ENCODE peak calls at places on chromosomes 1 and 21, in seven cellular contexts. F, C, L, D, A, Y and I are unnamed samples.

GRCh38 chr21:38355353-38355752 is 98.6 kb downstream of the KCNJ15 start:
- DNase-seq in F (no peak), C (no peak), L (no peak), D (no peak), A (no peak), Y (no peak), I (no peak)

GRCh38 chr21:46168238-46168637 is 12.9 kb upstream of the FTCD start:
- DNase-seq in F (no peak), C (no peak), L (no peak), D (no peak), A (no peak), Y (peak), I (no peak)

GRCh38 chr1:198601936-198602889 is 36.6 kb upstream of the PTPRC start:
- DNase-seq in F (peak), C (no peak), L (no peak), D (no peak), A (no peak), Y (no peak), I (no peak)

GRCh38 chr1:187624812-187625542 is 796.2 kb downstream of the PLA2G4A start:
- DNase-seq in F (peak), C (no peak), L (no peak), D (no peak), A (no peak), Y (no peak), I (no peak)

GRCh38 chr1:200982071-200982945 is 41.2 kb downstream of the KIF21B start:
- DNase-seq in F (peak), C (no peak), L (no peak), D (no peak), A (no peak), Y (no peak), I (peak)

GRCh38 chr1:177173976-177174375 is 3.2 kb downstream of the BRINP2 start:
- DNase-seq in F (no peak), C (no peak), L (no peak), D (no peak), A (no peak), Y (no peak), I (no peak)

GRCh38 chr1:15426492-15427279 is 11.6 kb upstream of the CTRC start:
- DNase-seq in F (peak), C (no peak), L (peak), D (no peak), A (no peak), Y (peak), I (no peak)

GRCh38 chr1:64676386-64676785 is 68.5 kb upstream of the RAVER2 start:
- DNase-seq in F (no peak), C (no peak), L (no peak), D (no peak), A (no peak), Y (no peak), I (no peak)

GRCh38 chr1:61092643-61093042 is 10.3 kb downstream of the NFIA start:
- DNase-seq in F (no peak), C (no peak), L (no peak), D (no peak), A (no peak), Y (no peak), I (no peak)